ENCODE peak calls at places on chromosome 5, in five cellular contexts. B is HTR-8/SVneo, G is Peyer's patch, S is heart left ventricle, F is putamen. W is an unnamed sample.

GRCh38 chr5:78364005-78364404 is 3.6 kb downstream of the SCAMP1 start:
- DNase-seq in G (no peak), S (no peak), F (no peak), B (no peak), W (no peak)

GRCh38 chr5:160702856-160703453 is 149.1 kb downstream of the ATP10B start:
- DNase-seq in S (no peak), F (no peak), B (no peak), G (no peak), W (peak; percentile 14)

GRCh38 chr5:71757590-71758543 is 38.8 kb downstream of the CARTPT start:
- DNase-seq in F (peak; percentile 34), B (peak; percentile 48), S (peak; percentile 54), G (peak; percentile 72), W (peak; percentile 54)

GRCh38 chr5:11928909-11929308 is 24.7 kb upstream of the CTNND2 start:
- DNase-seq in B (no peak), G (no peak), S (no peak), F (no peak), W (no peak)

GRCh38 chr5:39376293-39376714 is 12.0 kb upstream of the C9 start:
- DNase-seq in B (peak; percentile 67), S (no peak), F (peak; percentile 38), G (no peak), W (peak; percentile 52)

GRCh38 chr5:174503461-174504265 is 220.7 kb upstream of the MSX2 start:
- DNase-seq in G (peak; percentile 83), F (peak; percentile 94), B (peak; percentile 74), S (no peak), W (peak; percentile 84)

GRCh38 chr5:150599917-150600511 is 40.4 kb upstream of the SYNPO start:
- DNase-seq in G (peak; percentile 79), B (peak; percentile 88), S (peak; percentile 91), F (no peak), W (peak; percentile 94)

GRCh38 chr5:133746834-133747233 is 134.5 kb upstream of the FSTL4 start:
- DNase-seq in G (no peak), S (no peak), F (no peak), B (no peak), W (no peak)

GRCh38 chr5:74212336-74212735 is 428.2 kb downstream of the ENC1 start:
- DNase-seq in G (no peak), S (no peak), B (peak; percentile 41), F (no peak), W (no peak)

GRCh38 chr5:387491-388265 is 55.3 kb upstream of the EXOC3 start:
- DNase-seq in S (no peak), F (no peak), B (no peak), G (no peak), W (no peak)

GRCh38 chr5:38931731-38932130 is 85.9 kb downstream of the OSMR start:
- DNase-seq in F (no peak), S (no peak), G (no peak), B (no peak), W (no peak)

GRCh38 chr5:157285310-157286035 is 19.6 kb downstream of the CYFIP2 start:
- DNase-seq in G (no peak), B (no peak), F (no peak), S (no peak), W (no peak)

GRCh38 chr5:130720355-130720754 is 444.7 kb downstream of the HINT1 start:
- DNase-seq in F (no peak), G (no peak), S (no peak), B (peak; percentile 15), W (peak; percentile 55)

GRCh38 chr5:150258126-150258525 is 31.4 kb downstream of the CAMK2A start:
- DNase-seq in B (no peak), F (peak; percentile 25), G (no peak), S (no peak), W (no peak)

GRCh38 chr5:146461319-146461718 is 14.2 kb downstream of the TCERG1 start:
- DNase-seq in F (no peak), B (no peak), S (no peak), G (no peak), W (no peak)

GRCh38 chr5:142743677-142744441 is 26.3 kb upstream of the ARHGAP26 start:
- DNase-seq in B (no peak), S (no peak), F (no peak), G (no peak), W (peak; percentile 25)

GRCh38 chr5:131405674-131406073 is 141.8 kb downstream of the CDC42SE2 start:
- DNase-seq in G (no peak), F (no peak), S (no peak), B (no peak), W (no peak)

GRCh38 chr5:137761020-137761516 is 6.9 kb upstream of the HNRNPA0 start:
- DNase-seq in B (no peak), G (no peak), S (no peak), F (no peak), W (peak; percentile 9)

GRCh38 chr5:35129276-35129675 is 81.5 kb upstream of the AGXT2 start:
- DNase-seq in F (no peak), G (no peak), S (no peak), B (peak; percentile 73), W (no peak)

GRCh38 chr5:33032161-33033085 is 321.3 kb downstream of the NPR3 start:
- DNase-seq in F (no peak), S (no peak), G (no peak), B (no peak), W (no peak)

GRCh38 chr5:158861366-158861765 is 238.3 kb downstream of the EBF1 start:
- DNase-seq in B (no peak), S (no peak), F (no peak), G (no peak), W (no peak)

GRCh38 chr5:139251281-139251687 is 42.3 kb upstream of the MATR3 start:
- DNase-seq in G (no peak), F (no peak), S (no peak), B (no peak), W (no peak)

GRCh38 chr5:42880621-42881020 is 68.9 kb upstream of the SELENOP start:
- DNase-seq in B (no peak), G (no peak), S (no peak), F (no peak), W (no peak)

GRCh38 chr5:138449501-138450239 is 10.8 kb downstream of the REEP2 start:
- DNase-seq in B (peak; percentile 93), F (peak; percentile 76), S (peak; percentile 87), G (peak; percentile 88), W (peak; percentile 76)

GRCh38 chr5:147849226-147849625 is 17.8 kb upstream of the SPINK1 start:
- DNase-seq in G (no peak), B (no peak), S (no peak), F (no peak), W (no peak)

W was measured in mammary epithelial cell.